ENCODE peak calls at places on chromosomes 6 and 20, in nine cellular contexts. L is CD4-positive, CD25-positive, alpha-beta regulatory T cell; G is iPS-NIHi11; N is astrocyte of the spinal cord; C is RWPE1; V is anterior cingulate cortex; Z is MM.1S; Q is HTR-8/SVneo; T is hypothalamus. S is an unnamed sample.

GRCh38 chr6:125950293-125950692 is 6.3 kb upstream of the HINT3 start:
- DNase-seq in L (no peak), G (peak), N (no peak), C (peak), V (no peak), Z (no peak), Q (peak), T (no peak), S (peak)

GRCh38 chr20:11117808-11118528 is 444.2 kb upstream of the JAG1 start:
- DNase-seq in L (no peak), G (no peak), N (peak), C (peak), V (no peak), Z (no peak), Q (no peak), T (no peak), S (peak)

GRCh38 chr6:3427740-3428085 is 29.1 kb downstream of the SLC22A23 start:
- DNase-seq in L (no peak), G (no peak), N (no peak), C (no peak), V (no peak), Z (no peak), Q (no peak), T (no peak), S (no peak)

GRCh38 chr20:48155231-48155630 is 369.9 kb upstream of the SULF2 start:
- DNase-seq in L (no peak), G (no peak), N (no peak), C (no peak), V (peak), Z (no peak), Q (no peak), T (peak), S (no peak)

GRCh38 chr6:157381631-157382621 is 936 bp downstream of the ZDHHC14 start:
- DNase-seq in L (peak), G (peak), N (peak), C (peak), V (peak), Z (peak), Q (peak), T (peak), S (peak)

GRCh38 chr20:10249048-10249770 is 30.6 kb downstream of the SNAP25 start:
- DNase-seq in L (no peak), G (no peak), N (peak), C (no peak), V (no peak), Z (no peak), Q (no peak), T (no peak), S (peak)

GRCh38 chr6:82247634-82248232 is at the start of gene IBTK:
- DNase-seq in L (peak), G (peak), N (peak), C (peak), V (peak), Z (peak), Q (peak), T (peak), S (peak)

GRCh38 chr6:10595731-10596664 is 74.8 kb downstream of the GCNT2 start:
- DNase-seq in L (peak), G (no peak), N (peak), C (no peak), V (no peak), Z (peak), Q (no peak), T (no peak), S (no peak)

GRCh38 chr20:64069614-64070243 is 6.7 kb downstream of the TCEA2 start:
- DNase-seq in L (peak), G (peak), N (no peak), C (peak), V (no peak), Z (peak), Q (peak), T (no peak), S (peak)

GRCh38 chr6:139336994-139337393 is 37.5 kb downstream of the CITED2 start:
- DNase-seq in L (no peak), G (no peak), N (no peak), C (no peak), V (no peak), Z (no peak), Q (no peak), T (no peak), S (no peak)

GRCh38 chr6:33923857-33924514 is 120.2 kb upstream of the MLN start:
- DNase-seq in L (no peak), G (no peak), N (no peak), C (no peak), V (no peak), Z (no peak), Q (no peak), T (no peak), S (no peak)

GRCh38 chr20:37349517-37350491 is 3.9 kb downstream of the SRC start:
- DNase-seq in L (no peak), G (no peak), N (no peak), C (no peak), V (no peak), Z (no peak), Q (no peak), T (no peak), S (peak)

S was measured in choroid plexus epithelial cell.